ENCODE peak calls at places on chromosomes 4 and X, in five cellular contexts. R is Karpas-422, X is gastrocnemius medialis, F is GM19239, J is T-helper 2 cell. I is an unnamed sample.

GRCh38 chr4:185020293-185020808 is 2.1 kb downstream of the HELT start:
- DNase-seq in X (no peak), R (no peak), F (no peak), J (no peak), I (no peak)

GRCh38 chr4:154194649-154195048 is 296.9 kb downstream of the DCHS2 start:
- DNase-seq in J (no peak), R (no peak), F (no peak), X (no peak), I (no peak)

GRCh38 chr4:139243448-139244365 is 36.3 kb downstream of the MGARP start:
- DNase-seq in J (no peak), F (no peak), X (no peak), R (no peak), I (no peak)

GRCh38 chr4:14196141-14196540 is 568.6 kb upstream of the BOD1L1 start:
- DNase-seq in F (no peak), X (no peak), J (no peak), R (no peak), I (peak)

GRCh38 chrX:154046262-154046771 is 26.6 kb upstream of the IRAK1 start:
- DNase-seq in R (no peak), X (peak), F (no peak), J (no peak), I (no peak)

GRCh38 chr4:100517864-100518341 is at the start of gene EMCN:
- DNase-seq in X (no peak), J (no peak), R (no peak), F (no peak), I (no peak)

GRCh38 chr4:155566241-155566823 is 100.3 kb upstream of the GUCY1A1 start:
- DNase-seq in R (peak), X (no peak), F (no peak), J (no peak), I (no peak)

GRCh38 chr4:30396772-30397475 is 323.2 kb upstream of the PCDH7 start:
- DNase-seq in X (no peak), F (no peak), R (no peak), J (no peak), I (no peak)

GRCh38 chr4:5474756-5475155 is 233.6 kb downstream of the EVC2 start:
- DNase-seq in J (no peak), X (no peak), F (no peak), R (peak), I (no peak)

GRCh38 chrX:100424012-100424411 is 13.9 kb upstream of the PCDH19 start:
- DNase-seq in R (peak), F (no peak), X (no peak), J (no peak), I (no peak)

GRCh38 chr4:48905363-48906015 is 1.1 kb downstream of the OCIAD2 start:
- DNase-seq in F (no peak), X (no peak), J (no peak), R (peak), I (peak)

GRCh38 chr4:68905598-68906237 is 45.9 kb downstream of the UGT2A3 start:
- DNase-seq in X (no peak), F (no peak), R (no peak), J (no peak), I (no peak)

GRCh38 chr4:154329268-154329858 is 162.2 kb downstream of the DCHS2 start:
- DNase-seq in R (peak), X (no peak), J (no peak), F (no peak), I (no peak)

GRCh38 chr4:89279385-89279784 is 28.2 kb downstream of the GPRIN3 start:
- DNase-seq in F (no peak), J (no peak), R (no peak), X (no peak), I (no peak)

GRCh38 chr4:187268940-187269339 is 545.3 kb upstream of the FAT1 start:
- DNase-seq in R (no peak), X (no peak), J (no peak), F (no peak), I (no peak)